ENCODE peak calls at places on chromosome 5, in five cellular contexts. One of them, this sample, is unnamed. For H3K27me3, the result is how much of the 10 kb centered on the place peaks cover.

GRCh38 chr5:4994994-4995393 is 145.1 kb upstream of the ADAMTS16 start:
- DNase-seq in K562: no peak
- DNase-seq in SK-N-SH: no peak
- DNase-seq in HepG2: no peak
- DNase-seq in GM12878: no peak
- DNase-seq in this sample: no peak

GRCh38 chr5:34740306-34740891 is 84.3 kb downstream of the RAI14 start:
- DNase-seq in K562: no peak
- DNase-seq in GM12878: no peak
- DNase-seq in SK-N-SH: no peak
- DNase-seq in HepG2: no peak
- DNase-seq in this sample: no peak

GRCh38 chr5:52915176-52915875 is 73.8 kb upstream of the ITGA2 start:
- DNase-seq in GM12878: peak
- DNase-seq in K562: peak
- DNase-seq in HepG2: peak
- DNase-seq in SK-N-SH: peak
- DNase-seq in this sample: peak

GRCh38 chr5:149962040-149962439 is 1.5 kb downstream of the SLC26A2 start:
- DNase-seq in SK-N-SH: peak
- DNase-seq in GM12878: no peak
- DNase-seq in K562: peak
- DNase-seq in HepG2: peak
- DNase-seq in this sample: no peak

GRCh38 chr5:123819818-123820217 is 307.8 kb downstream of the CSNK1G3 start:
- DNase-seq in K562: no peak
- DNase-seq in HepG2: peak
- DNase-seq in SK-N-SH: no peak
- DNase-seq in GM12878: no peak
- DNase-seq in this sample: no peak

GRCh38 chr5:160175438-160176218 is 53.7 kb upstream of the FABP6 start:
- DNase-seq in HepG2: no peak
- DNase-seq in GM12878: no peak
- DNase-seq in SK-N-SH: peak
- DNase-seq in K562: no peak
- DNase-seq in this sample: no peak

GRCh38 chr5:52665544-52665943 is 122.2 kb upstream of the ITGA1 start:
- DNase-seq in HepG2: no peak
- DNase-seq in SK-N-SH: no peak
- DNase-seq in K562: no peak
- DNase-seq in GM12878: no peak
- DNase-seq in this sample: no peak

GRCh38 chr5:155728146-155728856 is 598.7 kb upstream of the SGCD start:
- DNase-seq in GM12878: no peak
- DNase-seq in HepG2: no peak
- DNase-seq in K562: no peak
- DNase-seq in SK-N-SH: peak
- DNase-seq in this sample: no peak

GRCh38 chr5:1125030-1125357 is 13.1 kb upstream of the SLC12A7 start:
- DNase-seq in GM12878: no peak
- DNase-seq in HepG2: no peak
- DNase-seq in SK-N-SH: peak
- DNase-seq in K562: no peak
- DNase-seq in this sample: no peak

GRCh38 chr5:36068751-36069281 is 2.1 kb upstream of the UGT3A2 start:
- DNase-seq in GM12878: no peak
- DNase-seq in HepG2: no peak
- DNase-seq in SK-N-SH: no peak
- DNase-seq in K562: no peak
- DNase-seq in this sample: no peak

GRCh38 chr5:14469485-14470377 is 111.9 kb upstream of the OTULINL start:
- DNase-seq in SK-N-SH: peak
- DNase-seq in HepG2: no peak
- DNase-seq in GM12878: no peak
- DNase-seq in K562: no peak
- DNase-seq in this sample: no peak

GRCh38 chr5:72472031-72472430 is 35.2 kb downstream of the ZNF366 start:
- DNase-seq in HepG2: no peak
- DNase-seq in K562: no peak
- DNase-seq in SK-N-SH: no peak
- DNase-seq in GM12878: no peak
- DNase-seq in this sample: no peak

GRCh38 chr5:172686111-172686510 is 45.0 kb downstream of the NEURL1B start:
- DNase-seq in HepG2: no peak
- DNase-seq in GM12878: no peak
- DNase-seq in K562: no peak
- DNase-seq in SK-N-SH: no peak
- DNase-seq in this sample: no peak

GRCh38 chr5:4362411-4362810 is 766.8 kb downstream of the IRX1 start:
- DNase-seq in GM12878: no peak
- DNase-seq in SK-N-SH: no peak
- DNase-seq in HepG2: no peak
- DNase-seq in K562: no peak
- DNase-seq in this sample: no peak

GRCh38 chr5:53965459-53965858 is 344.9 kb downstream of the ARL15 start:
- DNase-seq in HepG2: no peak
- DNase-seq in K562: no peak
- DNase-seq in GM12878: no peak
- DNase-seq in SK-N-SH: no peak
- DNase-seq in this sample: no peak

GRCh38 chr5:112407666-112408065 is 11.4 kb downstream of the EPB41L4A start:
- DNase-seq in GM12878: no peak
- DNase-seq in K562: no peak
- DNase-seq in SK-N-SH: no peak
- DNase-seq in HepG2: no peak
- DNase-seq in this sample: no peak

GRCh38 chr5:14184725-14185124 is 41.6 kb downstream of the TRIO start:
- DNase-seq in K562: no peak
- DNase-seq in HepG2: no peak
- DNase-seq in SK-N-SH: no peak
- DNase-seq in GM12878: no peak
- DNase-seq in this sample: no peak

GRCh38 chr5:109939109-109939682 is 249.5 kb downstream of the MAN2A1 start:
- DNase-seq in HepG2: no peak
- DNase-seq in SK-N-SH: no peak
- DNase-seq in K562: no peak
- DNase-seq in GM12878: no peak
- DNase-seq in this sample: no peak

GRCh38 chr5:154444559-154445421 is 1.0 kb upstream of the SAP30L start:
- DNase-seq in HepG2: no peak
- DNase-seq in SK-N-SH: peak
- DNase-seq in K562: peak
- DNase-seq in GM12878: no peak
- DNase-seq in this sample: peak

GRCh38 chr5:172906436-172906835 is 52.8 kb upstream of the RPL26L1 start:
- DNase-seq in SK-N-SH: no peak
- DNase-seq in GM12878: peak
- DNase-seq in K562: no peak
- DNase-seq in HepG2: no peak
- DNase-seq in this sample: no peak

GRCh38 chr5:13659391-13659790 is 285.1 kb downstream of the DNAH5 start:
- DNase-seq in GM12878: no peak
- DNase-seq in HepG2: no peak
- DNase-seq in SK-N-SH: no peak
- DNase-seq in K562: no peak
- DNase-seq in this sample: no peak

GRCh38 chr5:151150484-151151262 is 6.9 kb downstream of the ANXA6 start:
- DNase-seq in K562: no peak
- DNase-seq in GM12878: peak
- DNase-seq in SK-N-SH: peak
- DNase-seq in HepG2: no peak
- DNase-seq in this sample: peak

DNA sequence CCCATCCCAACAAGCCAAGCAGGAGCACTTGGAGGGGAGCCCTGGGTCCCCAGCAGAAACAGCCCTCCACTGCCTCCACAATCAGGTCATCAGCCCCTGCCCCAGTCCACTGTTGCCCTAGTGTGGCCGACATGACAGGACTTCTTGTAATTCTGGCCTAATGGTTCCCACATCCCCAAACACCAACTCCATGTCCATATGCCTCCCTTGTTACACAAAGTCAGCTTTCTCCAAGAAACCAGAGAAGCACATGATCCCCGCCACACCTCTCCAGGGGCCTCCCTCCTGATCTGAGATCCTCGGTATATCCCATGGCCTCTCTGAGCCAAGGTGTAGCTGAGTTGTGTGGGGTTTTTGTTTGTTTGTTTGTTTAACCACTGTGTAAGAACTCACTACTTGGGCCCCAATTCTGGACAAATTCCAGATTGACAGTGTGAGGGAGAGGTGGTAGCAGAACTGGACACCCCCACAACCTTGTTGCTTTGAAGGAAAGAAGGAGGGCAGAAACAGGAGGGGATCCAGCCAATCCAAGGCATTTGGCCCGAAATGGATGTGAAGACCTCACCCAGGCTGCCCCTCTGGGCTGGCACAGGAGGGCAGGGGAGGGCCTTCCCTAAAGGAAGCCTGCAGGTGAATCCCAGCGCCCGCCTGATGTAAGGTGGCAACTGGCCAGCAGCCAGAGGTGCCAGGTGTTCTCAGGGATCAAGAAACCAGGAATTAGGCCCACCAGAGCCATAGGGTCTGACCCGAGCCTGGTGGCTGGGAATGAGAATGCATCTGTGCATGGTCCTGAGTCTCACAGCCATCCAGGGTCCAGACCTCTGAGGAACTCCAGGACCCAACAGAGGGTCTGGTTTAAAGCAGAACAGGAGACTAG is 13.5 kb downstream of the IRF1 start:
- DNase-seq in K562: no peak
- DNase-seq in GM12878: no peak
- DNase-seq in HepG2: no peak
- DNase-seq in SK-N-SH: no peak
- DNase-seq in this sample: no peak
- TF ChIP-seq GABPA in K562: no peak
- TF ChIP-seq GABPA in GM12878: no peak
- TF ChIP-seq GABPA in HepG2: no peak
- TF ChIP-seq GABPA in SK-N-SH: no peak
- TF ChIP-seq GABPA in this sample: no peak

GRCh38 chr5:170249360-170249759 is 16.6 kb downstream of the C5orf58 start:
- DNase-seq in SK-N-SH: no peak
- DNase-seq in HepG2: no peak
- DNase-seq in GM12878: no peak
- DNase-seq in K562: no peak
- DNase-seq in this sample: no peak

GRCh38 chr5:170252710-170253350 is 20.0 kb downstream of the C5orf58 start:
- DNase-seq in GM12878: no peak
- DNase-seq in K562: no peak
- DNase-seq in SK-N-SH: peak
- DNase-seq in HepG2: no peak
- DNase-seq in this sample: no peak

GRCh38 chr5:170251462-170251861 is 18.7 kb downstream of the C5orf58 start:
- DNase-seq in HepG2: no peak
- DNase-seq in K562: no peak
- DNase-seq in GM12878: no peak
- DNase-seq in SK-N-SH: no peak
- DNase-seq in this sample: no peak

GRCh38 chr5:170252109-170252508 is 19.3 kb downstream of the C5orf58 start:
- DNase-seq in K562: no peak
- DNase-seq in HepG2: no peak
- DNase-seq in GM12878: no peak
- DNase-seq in SK-N-SH: no peak
- DNase-seq in this sample: no peak

DNA sequence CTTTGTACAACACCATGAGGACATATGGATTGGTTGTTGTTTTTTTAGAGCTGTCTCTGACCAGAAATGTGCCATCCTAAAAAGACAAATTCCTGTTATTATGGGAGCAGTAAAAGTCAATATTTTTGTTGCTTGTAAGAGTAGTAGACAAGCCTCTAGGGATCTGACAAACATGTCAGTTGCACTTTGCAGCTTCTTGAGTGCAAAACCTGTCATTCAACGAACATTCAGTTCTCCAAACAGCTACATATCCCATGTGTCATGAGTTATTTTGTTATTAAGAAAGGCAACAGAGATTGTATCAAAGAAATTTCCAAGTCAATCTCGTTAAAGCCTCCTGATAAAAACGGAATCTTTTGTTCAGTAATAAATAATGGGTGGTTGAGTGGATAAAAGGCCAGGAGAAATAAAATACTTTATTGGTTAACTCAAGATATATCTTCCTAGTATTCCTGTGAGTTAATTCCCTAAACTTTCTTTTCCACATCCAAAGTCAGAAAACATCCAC is 18.1 kb downstream of the C5orf58 start:
- DNase-seq in HepG2: no peak
- DNase-seq in K562: no peak
- DNase-seq in SK-N-SH: no peak
- DNase-seq in GM12878: no peak
- DNase-seq in this sample: no peak
- H3K27me3 ChIP-seq in HepG2: under half
- H3K27me3 ChIP-seq in K562: under half
- H3K27me3 ChIP-seq in SK-N-SH: under half
- H3K27me3 ChIP-seq in GM12878: under half
- H3K27me3 ChIP-seq in this sample: under half

DNA sequence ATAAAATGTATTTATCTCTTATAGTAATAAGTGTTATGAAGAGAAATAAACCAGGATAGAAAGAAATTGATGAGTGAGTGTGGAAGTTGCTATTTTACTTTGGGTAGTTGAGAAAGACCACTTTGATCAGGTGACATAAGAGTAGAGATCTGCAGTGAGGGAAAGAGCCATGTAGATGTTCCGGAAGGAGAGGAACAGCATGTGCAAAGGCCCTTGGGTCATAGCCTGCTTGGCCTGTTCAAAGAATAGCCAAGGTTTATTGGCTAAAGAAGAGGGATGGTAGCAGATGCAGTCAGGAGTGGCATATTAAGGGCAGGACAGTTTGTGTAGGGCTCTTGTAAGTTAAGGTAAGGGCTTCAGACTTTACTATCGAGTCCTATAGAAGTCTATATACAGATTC is 3.2 kb downstream of the BTF3 start:
- DNase-seq in K562: no peak
- DNase-seq in SK-N-SH: no peak
- DNase-seq in HepG2: no peak
- DNase-seq in GM12878: no peak
- DNase-seq in this sample: no peak
- H3K4me3 ChIP-seq in K562: no peak
- H3K4me3 ChIP-seq in SK-N-SH: no peak
- H3K4me3 ChIP-seq in HepG2: peak
- H3K4me3 ChIP-seq in GM12878: no peak
- H3K4me3 ChIP-seq in this sample: no peak

GRCh38 chr5:175461370-175461769 is 17.0 kb upstream of the SFXN1 start:
- DNase-seq in K562: no peak
- DNase-seq in SK-N-SH: no peak
- DNase-seq in HepG2: no peak
- DNase-seq in GM12878: no peak
- DNase-seq in this sample: no peak

GRCh38 chr5:175460560-175460959 is 16.6 kb upstream of the DRD1 start:
- DNase-seq in HepG2: no peak
- DNase-seq in GM12878: no peak
- DNase-seq in SK-N-SH: no peak
- DNase-seq in K562: no peak
- DNase-seq in this sample: no peak

GRCh38 chr5:175460126-175460525 is 16.1 kb upstream of the DRD1 start:
- DNase-seq in HepG2: no peak
- DNase-seq in SK-N-SH: no peak
- DNase-seq in K562: no peak
- DNase-seq in GM12878: no peak
- DNase-seq in this sample: no peak

GRCh38 chr5:175456105-175456504 is 12.1 kb upstream of the DRD1 start:
- DNase-seq in HepG2: no peak
- DNase-seq in GM12878: no peak
- DNase-seq in SK-N-SH: no peak
- DNase-seq in K562: no peak
- DNase-seq in this sample: no peak

GRCh38 chr5:175457466-175457865 is 13.5 kb upstream of the DRD1 start:
- DNase-seq in GM12878: peak
- DNase-seq in HepG2: no peak
- DNase-seq in K562: no peak
- DNase-seq in SK-N-SH: no peak
- DNase-seq in this sample: no peak
- TF ChIP-seq GABPA in GM12878: no peak
- TF ChIP-seq GABPA in HepG2: no peak
- TF ChIP-seq GABPA in K562: no peak
- TF ChIP-seq GABPA in SK-N-SH: no peak
- TF ChIP-seq GABPA in this sample: no peak

This sample was measured in HL-60.